ENCODE peak calls at places on chromosomes 16 and 17, in five cellular contexts. Y, Z, V, A and R are unnamed samples. For H3K36me3, the result is how much of the 10 kb centered on the place peaks cover.

GRCh38 chr17:49862781-49863331 is 15.0 kb upstream of the TAC4 start:
- DNase-seq in Y (no peak), A (no peak), V (no peak), Z (no peak), R (no peak)

GRCh38 chr17:52790359-52790955 is 631.9 kb upstream of the CA10 start:
- DNase-seq in A (no peak), Y (no peak), V (peak), Z (no peak), R (no peak)

GRCh38 chr16:26005336-26005735 is 313.6 kb downstream of the HS3ST4 start:
- DNase-seq in Z (no peak), A (no peak), V (no peak), Y (no peak), R (no peak)

GRCh38 chr16:68902376-68903345 is 59.3 kb downstream of the TANGO6 start:
- DNase-seq in A (peak), V (peak), Z (no peak), Y (no peak), R (peak)

GRCh38 chr17:66941773-66942452 is 22.6 kb upstream of the CACNG4 start:
- DNase-seq in Z (no peak), A (no peak), V (no peak), Y (no peak), R (no peak)

GRCh38 chr17:42192189-42193126 is 1.8 kb downstream of the GHDC start:
- DNase-seq in Z (no peak), A (no peak), V (no peak), Y (no peak), R (no peak)

GRCh38 chr17:49101054-49101534 is 31.5 kb upstream of the B4GALNT2 start:
- DNase-seq in Y (no peak), Z (no peak), V (no peak), A (peak), R (no peak)

GRCh38 chr17:77110006-77110374 is 30.8 kb upstream of the SEC14L1 start:
- DNase-seq in V (no peak), A (peak), Z (no peak), Y (no peak), R (no peak)

GRCh38 chr16:55042556-55043432 is 112.1 kb downstream of the IRX5 start:
- DNase-seq in Z (no peak), V (no peak), Y (no peak), A (no peak), R (no peak)

GRCh38 chr17:48110722-48111121 is 3.2 kb downstream of the SNX11 start:
- DNase-seq in A (no peak), Z (no peak), Y (no peak), V (no peak), R (no peak)

GRCh38 chr16:2340564-2341455 is at the start of gene ABCA3:
- DNase-seq in Z (peak), Y (peak), V (peak), A (peak), R (peak)

GRCh38 chr17:49582789-49583188 is 7.1 kb downstream of the NXPH3 start:
- DNase-seq in V (no peak), A (no peak), Y (no peak), Z (no peak), R (no peak)

GRCh38 chr17:73069846-73070245 is 22.6 kb downstream of the SLC39A11 start:
- DNase-seq in V (no peak), A (no peak), Z (no peak), Y (no peak), R (no peak)

GRCh38 chr16:88619859-88620655 is 18.3 kb upstream of the IL17C start:
- DNase-seq in V (no peak), Z (peak), A (no peak), Y (no peak), R (no peak)

GRCh38 chr17:35714988-35715387 is 16.5 kb upstream of the RASL10B start:
- DNase-seq in A (no peak), Y (no peak), Z (no peak), V (no peak), R (no peak)

GRCh38 chr17:35709874-35710273 is 21.6 kb upstream of the RASL10B start:
- DNase-seq in V (no peak), A (no peak), Z (no peak), Y (no peak), R (no peak)

GRCh38 chr17:35716173-35716572 is 15.3 kb upstream of the RASL10B start:
- DNase-seq in V (no peak), Z (no peak), Y (no peak), A (no peak), R (no peak)

GRCh38 chr17:35715416-35715815 is 16.0 kb upstream of the RASL10B start:
- DNase-seq in V (peak), Y (no peak), Z (no peak), A (no peak), R (no peak)

DNA sequence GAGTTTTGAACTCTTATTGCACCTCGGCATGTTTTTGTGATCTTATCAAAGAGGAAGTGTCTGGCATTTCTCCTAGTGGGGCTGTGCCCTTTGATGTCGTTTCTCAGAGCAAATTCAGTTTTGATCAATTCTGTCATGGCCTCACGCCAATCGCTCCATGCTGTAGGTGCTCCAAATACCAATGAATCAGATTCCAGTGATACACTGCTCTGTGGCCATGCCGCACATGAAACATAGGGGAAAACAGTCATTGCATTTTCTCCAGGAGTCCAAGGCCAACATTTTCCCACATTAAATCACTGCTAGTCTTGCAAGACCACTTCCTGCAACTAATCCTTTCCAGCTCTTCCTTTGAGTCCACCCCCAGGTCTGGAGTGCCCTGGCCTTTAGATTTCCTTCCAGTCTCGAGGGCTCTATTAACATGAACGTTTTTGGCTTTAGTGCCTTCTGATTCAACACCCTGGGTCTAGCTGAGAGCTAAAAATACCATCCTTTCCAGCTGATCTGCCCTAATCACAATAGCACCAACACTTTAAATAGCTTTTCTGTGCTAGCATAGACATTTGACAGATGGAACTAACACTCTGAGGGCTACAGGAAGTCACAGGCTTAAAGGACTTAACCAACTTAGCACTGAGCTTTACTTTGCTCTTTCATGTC is 18.2 kb upstream of the RASL10B start:
- DNase-seq in V (peak), Y (no peak), A (no peak), Z (no peak), R (peak)
- H3K36me3 ChIP-seq in V (under half), Y (half or more), A (under half), Z (under half), R (under half)

DNA sequence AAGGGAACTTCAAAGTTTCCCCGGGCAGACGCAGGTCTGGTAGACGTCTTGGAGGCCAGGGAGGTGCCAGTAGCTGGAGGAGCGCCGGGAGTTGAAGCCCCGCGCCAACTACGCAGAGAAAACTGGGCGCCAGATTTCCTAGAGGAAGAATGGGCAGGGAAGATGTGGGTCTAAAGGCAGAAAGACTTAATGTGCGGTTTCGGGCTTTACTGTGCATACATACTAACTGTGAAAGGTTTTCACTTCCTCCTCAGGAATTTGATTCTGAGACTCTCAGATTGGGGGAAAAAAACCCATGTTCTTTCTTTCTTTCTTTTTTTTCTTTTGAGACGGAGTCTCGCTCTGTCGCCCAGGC is 331 bp upstream of the ZNF287 start:
- DNase-seq in Y (no peak), V (no peak), Z (no peak), A (no peak), R (no peak)
- H3K4me3 ChIP-seq in Y (peak), V (peak), Z (peak), A (peak), R (no peak)

GRCh38 chr17:63649813-63650212 is 27.6 kb downstream of the MAP3K3 start:
- DNase-seq in A (no peak), Y (no peak), V (no peak), Z (no peak), R (no peak)

GRCh38 chr17:63645775-63646491 is 23.7 kb downstream of the MAP3K3 start:
- DNase-seq in V (no peak), A (no peak), Z (no peak), Y (no peak), R (no peak)

GRCh38 chr17:63646492-63646815 is 24.2 kb downstream of the MAP3K3 start:
- DNase-seq in Y (no peak), A (no peak), V (no peak), Z (no peak), R (no peak)

GRCh38 chr17:63647936-63648335 is 25.7 kb downstream of the MAP3K3 start:
- DNase-seq in A (no peak), V (no peak), Y (no peak), Z (no peak), R (no peak)

GRCh38 chr17:63647065-63647725 is 25.0 kb downstream of the MAP3K3 start:
- DNase-seq in A (peak), Y (no peak), V (no peak), Z (no peak), R (peak)
- TF ChIP-seq CTCF in A (no peak), Y (no peak), V (no peak), Z (no peak), R (no peak)

DNA sequence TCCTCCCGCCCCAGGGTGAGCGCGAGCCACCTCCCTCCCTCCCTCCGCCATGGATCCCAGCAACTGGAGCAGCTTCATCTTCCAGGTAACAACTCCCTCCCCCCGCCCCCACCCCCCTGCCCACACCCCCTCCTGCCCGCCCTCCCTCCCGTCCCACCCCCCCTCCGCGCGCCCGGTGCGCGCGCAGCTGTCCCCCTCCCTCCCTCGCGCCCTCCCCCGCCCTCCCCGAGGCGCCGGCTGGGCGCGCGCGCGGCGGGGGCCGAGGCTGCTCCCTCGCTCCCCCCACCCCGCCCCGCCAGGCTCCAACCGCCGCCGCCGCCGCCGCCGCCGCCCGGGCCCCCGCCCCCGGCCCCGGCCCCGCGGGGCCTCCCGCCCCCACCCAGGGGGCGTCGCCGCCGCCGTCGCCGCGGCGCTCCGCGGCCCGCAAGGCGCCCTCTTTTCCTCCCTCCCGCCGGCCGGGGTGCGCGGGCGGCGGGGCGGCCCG is at the start of gene MAZ:
- DNase-seq in Y (no peak), A (no peak), V (no peak), Z (no peak), R (no peak)
- H3K36me3 ChIP-seq in Y (under half), A (under half), V (under half), Z (under half), R (under half)

GRCh38 chr17:17824119-17824779 is 12.5 kb downstream of the SREBF1 start:
- DNase-seq in Z (no peak), A (no peak), V (peak), Y (no peak), R (no peak)
- H3K4me3 ChIP-seq in Z (peak), A (peak), V (peak), Y (peak), R (no peak)

DNA sequence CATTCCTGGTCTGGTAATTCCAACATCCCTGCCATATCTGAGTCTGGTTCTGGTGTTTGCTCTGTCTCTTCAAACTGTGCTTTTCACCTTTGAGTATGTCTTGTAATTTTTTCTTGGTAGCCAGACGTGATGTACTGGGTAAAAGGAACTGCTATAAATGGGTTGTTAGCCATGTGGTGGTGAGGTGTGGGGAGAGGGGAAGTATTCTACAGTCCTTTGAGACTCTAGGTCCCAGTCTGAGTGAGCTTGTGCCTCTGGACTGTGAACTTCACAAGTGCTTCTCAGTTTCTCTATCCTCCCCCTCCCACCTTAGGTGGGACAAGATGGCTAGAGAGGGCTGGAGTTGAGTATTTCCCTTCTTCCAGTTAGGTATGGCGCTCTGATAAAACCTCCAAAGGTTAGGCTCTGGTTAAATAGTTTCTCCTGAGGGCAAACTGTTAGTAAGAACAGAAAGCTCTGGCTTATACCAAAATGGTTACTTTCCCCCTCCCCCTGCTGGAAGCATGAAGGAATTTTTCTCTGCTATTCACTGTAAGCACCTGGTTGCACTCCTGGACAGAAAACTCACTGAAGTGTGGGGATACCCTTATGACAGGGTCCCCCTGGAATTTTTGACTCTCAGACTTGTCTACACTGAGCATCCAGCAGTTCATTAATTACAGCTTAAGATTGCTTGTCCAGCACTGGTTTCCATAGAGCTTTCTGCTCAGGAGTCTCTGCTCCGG is 87.8 kb downstream of the MARCHF10 start:
- DNase-seq in A (no peak), Z (no peak), V (no peak), Y (no peak), R (peak)
- TF ChIP-seq CTCF in A (no peak), Z (no peak), V (peak), Y (peak), R (peak)

GRCh38 chr16:1312459-1312801 is 3.0 kb downstream of the UBE2I start:
- DNase-seq in A (no peak), V (no peak), Z (no peak), Y (no peak), R (no peak)

GRCh38 chr16:1315081-1316032 is 5.9 kb downstream of the UBE2I start:
- DNase-seq in A (no peak), V (no peak), Y (no peak), Z (no peak), R (no peak)

GRCh38 chr16:1314399-1315068 is 5.1 kb downstream of the UBE2I start:
- DNase-seq in V (no peak), Y (no peak), A (no peak), Z (no peak), R (no peak)

GRCh38 chr16:1312903-1313302 is 3.5 kb downstream of the UBE2I start:
- DNase-seq in A (no peak), Y (no peak), Z (no peak), V (no peak), R (no peak)

GRCh38 chr16:1313721-1314120 is 4.3 kb downstream of the UBE2I start:
- DNase-seq in Y (no peak), Z (no peak), A (no peak), V (no peak), R (no peak)
- H3K36me3 ChIP-seq in Y (half or more), Z (under half), A (under half), V (half or more), R (under half)

GRCh38 chr16:66428682-66429251 is 1.7 kb downstream of the BEAN1 start:
- DNase-seq in Z (no peak), Y (no peak), V (no peak), A (no peak), R (no peak)

GRCh38 chr16:66427036-66427446 is at the start of gene BEAN1:
- DNase-seq in Z (no peak), Y (no peak), A (no peak), V (no peak), R (no peak)

GRCh38 chr16:66429290-66429962 is 2.3 kb downstream of the BEAN1 start:
- DNase-seq in Z (no peak), A (no peak), V (no peak), Y (no peak), R (no peak)

GRCh38 chr16:66427451-66427860 is 361 bp downstream of the BEAN1 start:
- DNase-seq in Z (no peak), V (no peak), Y (no peak), A (no peak), R (no peak)

GRCh38 chr16:66427871-66428681 is 981 bp downstream of the BEAN1 start:
- DNase-seq in Z (no peak), V (no peak), A (no peak), Y (no peak), R (no peak)
- H3K4me3 ChIP-seq in Z (peak), V (no peak), A (peak), Y (peak), R (peak)

GRCh38 chr17:7972131-7972785 is 30.2 kb upstream of the GUCY2D start:
- DNase-seq in A (no peak), V (no peak), Y (no peak), Z (no peak), R (no peak)
- TF ChIP-seq CTCF in A (no peak), V (no peak), Y (no peak), Z (no peak), R (no peak)